ENCODE peak calls at places on chromosomes 16 and 17, in five cellular contexts. One of them, this sample, is unnamed.

GRCh38 chr17:57261084-57261461 is 4.8 kb downstream of the MSI2 start:
- DNase-seq in SJCRH30: no peak
- DNase-seq in ELR: no peak
- DNase-seq in stimulated activated CD8-positive, alpha-beta memory T cell treated with anti-CD3 and anti-CD28 coated beads, Interleukin-7, amount 100 ng/mL, for 1 hour: no peak
- DNase-seq in cardiac muscle cell: no peak
- DNase-seq in this sample: no peak

GRCh38 chr16:85317704-85318103 is 205.4 kb upstream of the CIBAR2 start:
- DNase-seq in ELR: no peak
- DNase-seq in SJCRH30: no peak
- DNase-seq in stimulated activated CD8-positive, alpha-beta memory T cell treated with anti-CD3 and anti-CD28 coated beads, Interleukin-7, amount 100 ng/mL, for 1 hour: no peak
- DNase-seq in cardiac muscle cell: no peak
- DNase-seq in this sample: no peak

GRCh38 chr17:75344664-75345063 is 55.4 kb upstream of the SLC25A19 start:
- DNase-seq in ELR: no peak
- DNase-seq in SJCRH30: peak; percentile 91
- DNase-seq in stimulated activated CD8-positive, alpha-beta memory T cell treated with anti-CD3 and anti-CD28 coated beads, Interleukin-7, amount 100 ng/mL, for 1 hour: no peak
- DNase-seq in cardiac muscle cell: no peak
- DNase-seq in this sample: no peak

GRCh38 chr16:72173997-72174396 is 2.0 kb upstream of the PMFBP1 start:
- DNase-seq in ELR: no peak
- DNase-seq in stimulated activated CD8-positive, alpha-beta memory T cell treated with anti-CD3 and anti-CD28 coated beads, Interleukin-7, amount 100 ng/mL, for 1 hour: no peak
- DNase-seq in SJCRH30: no peak
- DNase-seq in cardiac muscle cell: no peak
- DNase-seq in this sample: no peak

GRCh38 chr17:66540131-66540781 is 237.8 kb downstream of the PRKCA start:
- DNase-seq in stimulated activated CD8-positive, alpha-beta memory T cell treated with anti-CD3 and anti-CD28 coated beads, Interleukin-7, amount 100 ng/mL, for 1 hour: no peak
- DNase-seq in cardiac muscle cell: no peak
- DNase-seq in SJCRH30: peak; percentile 81
- DNase-seq in ELR: peak; percentile 95
- DNase-seq in this sample: peak; percentile 45

GRCh38 chr16:82062645-82063058 is 27.6 kb downstream of the HSD17B2 start:
- DNase-seq in stimulated activated CD8-positive, alpha-beta memory T cell treated with anti-CD3 and anti-CD28 coated beads, Interleukin-7, amount 100 ng/mL, for 1 hour: no peak
- DNase-seq in ELR: peak; percentile 10
- DNase-seq in cardiac muscle cell: no peak
- DNase-seq in SJCRH30: no peak
- DNase-seq in this sample: no peak

GRCh38 chr16:4200000-4200780 is 41.7 kb downstream of the SRL start:
- DNase-seq in ELR: peak; percentile 78
- DNase-seq in stimulated activated CD8-positive, alpha-beta memory T cell treated with anti-CD3 and anti-CD28 coated beads, Interleukin-7, amount 100 ng/mL, for 1 hour: peak; percentile 13
- DNase-seq in SJCRH30: peak; percentile 71
- DNase-seq in cardiac muscle cell: peak; percentile 81
- DNase-seq in this sample: peak; percentile 78

GRCh38 chr16:9139965-9140364 is 48.5 kb downstream of the HAPSTR1 start:
- DNase-seq in SJCRH30: no peak
- DNase-seq in stimulated activated CD8-positive, alpha-beta memory T cell treated with anti-CD3 and anti-CD28 coated beads, Interleukin-7, amount 100 ng/mL, for 1 hour: no peak
- DNase-seq in ELR: peak; percentile 51
- DNase-seq in cardiac muscle cell: no peak
- DNase-seq in this sample: peak; percentile 56

GRCh38 chr17:48181653-48182052 is 74.1 kb downstream of the SNX11 start:
- DNase-seq in stimulated activated CD8-positive, alpha-beta memory T cell treated with anti-CD3 and anti-CD28 coated beads, Interleukin-7, amount 100 ng/mL, for 1 hour: no peak
- DNase-seq in cardiac muscle cell: peak; percentile 40
- DNase-seq in SJCRH30: no peak
- DNase-seq in ELR: peak; percentile 68
- DNase-seq in this sample: no peak

GRCh38 chr17:1712271-1712670 is 2.1 kb upstream of the TLCD2 start:
- DNase-seq in cardiac muscle cell: no peak
- DNase-seq in stimulated activated CD8-positive, alpha-beta memory T cell treated with anti-CD3 and anti-CD28 coated beads, Interleukin-7, amount 100 ng/mL, for 1 hour: no peak
- DNase-seq in ELR: no peak
- DNase-seq in SJCRH30: no peak
- DNase-seq in this sample: no peak

GRCh38 chr17:2695961-2696760 is 15.4 kb downstream of the CLUH start:
- DNase-seq in cardiac muscle cell: no peak
- DNase-seq in ELR: no peak
- DNase-seq in stimulated activated CD8-positive, alpha-beta memory T cell treated with anti-CD3 and anti-CD28 coated beads, Interleukin-7, amount 100 ng/mL, for 1 hour: no peak
- DNase-seq in SJCRH30: no peak
- DNase-seq in this sample: peak; percentile 12

GRCh38 chr17:1511756-1512321 is 4.6 kb downstream of the INPP5K start:
- DNase-seq in ELR: no peak
- DNase-seq in stimulated activated CD8-positive, alpha-beta memory T cell treated with anti-CD3 and anti-CD28 coated beads, Interleukin-7, amount 100 ng/mL, for 1 hour: no peak
- DNase-seq in SJCRH30: no peak
- DNase-seq in cardiac muscle cell: no peak
- DNase-seq in this sample: peak; percentile 54

This sample was measured in testis.